ENCODE peak calls at places on chromosomes 5 and 9, in seven cellular contexts. C, S, E, J, N, K and Z are unnamed samples.

GRCh38 chr9:95584176-95584575 is 67.4 kb upstream of the PTCH1 start:
- DNase-seq in S (no peak), K (no peak), C (no peak), N (no peak), J (no peak), E (no peak), Z (no peak)

GRCh38 chr5:149731617-149732400 is 1.7 kb downstream of the PPARGC1B start:
- DNase-seq in N (peak; percentile 78), C (peak; percentile 79), K (peak; percentile 74), S (peak; percentile 93), E (peak; percentile 88), J (peak; percentile 58), Z (peak; percentile 65)

GRCh38 chr5:137115152-137115551 is 384.0 kb downstream of the SPOCK1 start:
- DNase-seq in J (no peak), E (no peak), N (no peak), S (peak; percentile 3), K (no peak), C (no peak), Z (no peak)

GRCh38 chr9:90014421-90014820 is 409.6 kb downstream of the GADD45G start:
- DNase-seq in S (no peak), J (no peak), E (no peak), N (no peak), C (no peak), K (no peak), Z (no peak)

GRCh38 chr9:110748251-110748893 is 79.8 kb downstream of the MUSK start:
- DNase-seq in E (no peak), K (no peak), C (no peak), S (no peak), N (no peak), J (no peak), Z (no peak)

GRCh38 chr9:76215066-76215465 is 179.2 kb downstream of the RFK start:
- DNase-seq in E (no peak), J (no peak), C (no peak), K (peak; percentile 66), S (no peak), N (no peak), Z (no peak)

GRCh38 chr5:91361055-91361701 is 21.9 kb downstream of the ARRDC3 start:
- DNase-seq in K (peak; percentile 43), S (no peak), J (no peak), E (no peak), C (peak; percentile 34), N (no peak), Z (no peak)

GRCh38 chr5:111641533-111642230 is 115.3 kb downstream of the NREP start:
- DNase-seq in S (peak; percentile 83), C (no peak), J (no peak), K (peak; percentile 76), E (no peak), N (no peak), Z (no peak)

GRCh38 chr5:148733601-148734438 is 79.5 kb upstream of the HTR4 start:
- DNase-seq in J (peak; percentile 80), S (peak; percentile 99), N (peak; percentile 40), K (peak; percentile 90), E (peak; percentile 84), C (peak; percentile 65), Z (peak; percentile 79)

GRCh38 chr5:151651997-151652645 is 34.6 kb downstream of the SPARC start:
- DNase-seq in C (peak; percentile 70), S (peak; percentile 91), K (peak; percentile 86), N (peak; percentile 85), E (peak; percentile 85), J (peak; percentile 81), Z (peak; percentile 85)

GRCh38 chr5:125185740-125186139 is 439.3 kb upstream of the ZNF608 start:
- DNase-seq in C (no peak), N (no peak), K (no peak), J (no peak), E (no peak), S (no peak), Z (no peak)

GRCh38 chr9:87706066-87706739 is 19.7 kb upstream of the CTSL start:
- DNase-seq in S (no peak), N (no peak), J (no peak), C (no peak), K (no peak), E (no peak), Z (no peak)

GRCh38 chr9:103361906-103362305 is 366.8 kb downstream of the CYLC2 start:
- DNase-seq in C (no peak), N (no peak), K (no peak), E (no peak), J (no peak), S (no peak), Z (no peak)

GRCh38 chr5:108382784-108383358 is 973 bp upstream of the FBXL17 start:
- DNase-seq in E (no peak), K (no peak), J (no peak), S (no peak), N (peak; percentile 9), C (no peak), Z (peak; percentile 8)

GRCh38 chr5:148739023-148739422 is 84.7 kb upstream of the HTR4 start:
- DNase-seq in J (no peak), C (no peak), N (no peak), S (no peak), E (no peak), K (no peak), Z (no peak)